ENCODE peak calls at places on chromosomes 11 and 22, in five cellular contexts. One of them, this sample, is unnamed.
A peak's percentile ranks its signal among the peaks of the same experiment; 100 is the strongest.

GRCh38 chr22:18147791-18148507 is 2.0 kb upstream of the USP18 start:
- DNase-seq in neural progenitor cell: no peak
- DNase-seq in PC-9: no peak
- DNase-seq in GM23248: no peak
- DNase-seq in fibroblast of lung: no peak
- DNase-seq in this sample: no peak

GRCh38 chr11:60951909-60952741 is at the start of gene SLC15A3:
- DNase-seq in neural progenitor cell: peak; percentile 49
- DNase-seq in PC-9: no peak
- DNase-seq in GM23248: peak; percentile 66
- DNase-seq in fibroblast of lung: no peak
- DNase-seq in this sample: no peak

GRCh38 chr11:134614141-134614540 is 202.1 kb upstream of the B3GAT1 start:
- DNase-seq in neural progenitor cell: no peak
- DNase-seq in PC-9: no peak
- DNase-seq in GM23248: no peak
- DNase-seq in fibroblast of lung: no peak
- DNase-seq in this sample: no peak

GRCh38 chr11:13042873-13043338 is 33.8 kb downstream of the RASSF10 start:
- DNase-seq in neural progenitor cell: no peak
- DNase-seq in PC-9: no peak
- DNase-seq in GM23248: no peak
- DNase-seq in fibroblast of lung: no peak
- DNase-seq in this sample: no peak

GRCh38 chr11:34145847-34146381 is 40.5 kb downstream of the NAT10 start:
- DNase-seq in neural progenitor cell: no peak
- DNase-seq in PC-9: no peak
- DNase-seq in GM23248: no peak
- DNase-seq in fibroblast of lung: no peak
- DNase-seq in this sample: no peak

GRCh38 chr11:101848262-101848661 is 66.5 kb upstream of the CEP126 start:
- DNase-seq in neural progenitor cell: peak; percentile 20
- DNase-seq in PC-9: no peak
- DNase-seq in GM23248: peak; percentile 55
- DNase-seq in fibroblast of lung: no peak
- DNase-seq in this sample: no peak

GRCh38 chr22:40703174-40703573 is 23.9 kb downstream of the MCHR1 start:
- DNase-seq in neural progenitor cell: no peak
- DNase-seq in PC-9: no peak
- DNase-seq in GM23248: no peak
- DNase-seq in fibroblast of lung: no peak
- DNase-seq in this sample: no peak

GRCh38 chr22:44199164-44199563 is 18.4 kb downstream of the PARVG start:
- DNase-seq in neural progenitor cell: no peak
- DNase-seq in PC-9: no peak
- DNase-seq in GM23248: no peak
- DNase-seq in fibroblast of lung: no peak
- DNase-seq in this sample: no peak

GRCh38 chr11:64337538-64338249 is 2.3 kb upstream of the CCDC88B start:
- DNase-seq in neural progenitor cell: no peak
- DNase-seq in PC-9: no peak
- DNase-seq in GM23248: no peak
- DNase-seq in fibroblast of lung: no peak
- DNase-seq in this sample: no peak

GRCh38 chr11:10568486-10568941 is at the start of gene LYVE1:
- DNase-seq in neural progenitor cell: no peak
- DNase-seq in PC-9: no peak
- DNase-seq in GM23248: no peak
- DNase-seq in fibroblast of lung: no peak
- DNase-seq in this sample: no peak

GRCh38 chr11:17412488-17413180 is 24.2 kb upstream of the KCNJ11 start:
- DNase-seq in neural progenitor cell: peak; percentile 89
- DNase-seq in PC-9: no peak
- DNase-seq in GM23248: no peak
- DNase-seq in fibroblast of lung: no peak
- DNase-seq in this sample: no peak

GRCh38 chr22:17194213-17194612 is 25.0 kb downstream of the ADA2 start:
- DNase-seq in neural progenitor cell: peak; percentile 53
- DNase-seq in PC-9: no peak
- DNase-seq in GM23248: no peak
- DNase-seq in fibroblast of lung: no peak
- DNase-seq in this sample: no peak

GRCh38 chr22:46674906-46675305 is 54.7 kb downstream of the GRAMD4 start:
- DNase-seq in neural progenitor cell: no peak
- DNase-seq in PC-9: no peak
- DNase-seq in GM23248: no peak
- DNase-seq in fibroblast of lung: no peak
- DNase-seq in this sample: no peak

GRCh38 chr11:119446871-119447663 is 24.1 kb upstream of the THY1 start:
- DNase-seq in neural progenitor cell: no peak
- DNase-seq in PC-9: no peak
- DNase-seq in GM23248: no peak
- DNase-seq in fibroblast of lung: no peak
- DNase-seq in this sample: no peak

GRCh38 chr11:111565111-111565720 is 24.7 kb downstream of the LAYN start:
- DNase-seq in neural progenitor cell: peak; percentile 55
- DNase-seq in PC-9: peak; percentile 60
- DNase-seq in GM23248: peak; percentile 83
- DNase-seq in fibroblast of lung: peak; percentile 57
- DNase-seq in this sample: peak; percentile 53

GRCh38 chr11:2091112-2091746 is 48.0 kb downstream of the IGF2 start:
- DNase-seq in neural progenitor cell: no peak
- DNase-seq in PC-9: no peak
- DNase-seq in GM23248: no peak
- DNase-seq in fibroblast of lung: no peak
- DNase-seq in this sample: no peak

GRCh38 chr11:102864724-102865123 is 10.1 kb downstream of the MMP12 start:
- DNase-seq in neural progenitor cell: no peak
- DNase-seq in PC-9: no peak
- DNase-seq in GM23248: no peak
- DNase-seq in fibroblast of lung: no peak
- DNase-seq in this sample: no peak

GRCh38 chr11:117796456-117797428 is at the start of gene DSCAML1:
- DNase-seq in neural progenitor cell: peak; percentile 75
- DNase-seq in PC-9: no peak
- DNase-seq in GM23248: peak; percentile 16
- DNase-seq in fibroblast of lung: no peak
- DNase-seq in this sample: no peak

GRCh38 chr11:48210052-48210451 is 6.6 kb upstream of the OR4B1 start:
- DNase-seq in neural progenitor cell: no peak
- DNase-seq in PC-9: peak; percentile 3
- DNase-seq in GM23248: peak; percentile 40
- DNase-seq in fibroblast of lung: no peak
- DNase-seq in this sample: no peak

GRCh38 chr22:17167486-17167885 is 8.4 kb upstream of the HDHD5 start:
- DNase-seq in neural progenitor cell: no peak
- DNase-seq in PC-9: no peak
- DNase-seq in GM23248: no peak
- DNase-seq in fibroblast of lung: no peak
- DNase-seq in this sample: no peak

GRCh38 chr11:112881461-112881860 is 79.8 kb upstream of the NCAM1 start:
- DNase-seq in neural progenitor cell: peak; percentile 79
- DNase-seq in PC-9: peak; percentile 1
- DNase-seq in GM23248: peak; percentile 42
- DNase-seq in fibroblast of lung: peak; percentile 74
- DNase-seq in this sample: peak; percentile 66

GRCh38 chr11:18974192-18974591 is 35.0 kb upstream of the MRGPRX1 start:
- DNase-seq in neural progenitor cell: no peak
- DNase-seq in PC-9: no peak
- DNase-seq in GM23248: no peak
- DNase-seq in fibroblast of lung: no peak
- DNase-seq in this sample: no peak

GRCh38 chr11:27388001-27388400 is 25.0 kb upstream of the CCDC34 start:
- DNase-seq in neural progenitor cell: no peak
- DNase-seq in PC-9: no peak
- DNase-seq in GM23248: peak; percentile 20
- DNase-seq in fibroblast of lung: peak; percentile 53
- DNase-seq in this sample: no peak

GRCh38 chr11:87431386-87431785 is 393.7 kb downstream of the TMEM135 start:
- DNase-seq in neural progenitor cell: no peak
- DNase-seq in PC-9: no peak
- DNase-seq in GM23248: peak; percentile 27
- DNase-seq in fibroblast of lung: no peak
- DNase-seq in this sample: no peak

GRCh38 chr11:129530154-129530895 is 154.7 kb downstream of the BARX2 start:
- DNase-seq in neural progenitor cell: peak; percentile 4
- DNase-seq in PC-9: no peak
- DNase-seq in GM23248: no peak
- DNase-seq in fibroblast of lung: no peak
- DNase-seq in this sample: no peak

GRCh38 chr22:19811811-19812771 is 42.6 kb downstream of the GNB1L start:
- DNase-seq in neural progenitor cell: no peak
- DNase-seq in PC-9: no peak
- DNase-seq in GM23248: no peak
- DNase-seq in fibroblast of lung: no peak
- DNase-seq in this sample: no peak

GRCh38 chr11:111833524-111833923 is 37.9 kb downstream of the ALG9 start:
- DNase-seq in neural progenitor cell: no peak
- DNase-seq in PC-9: no peak
- DNase-seq in GM23248: peak; percentile 41
- DNase-seq in fibroblast of lung: no peak
- DNase-seq in this sample: no peak

GRCh38 chr22:30422481-30423295 is 2.9 kb upstream of the MTFP1 start:
- DNase-seq in neural progenitor cell: peak; percentile 76
- DNase-seq in PC-9: peak; percentile 85
- DNase-seq in GM23248: peak; percentile 99
- DNase-seq in fibroblast of lung: peak; percentile 98
- DNase-seq in this sample: peak; percentile 97

GRCh38 chr22:27933186-27933983 is 14.3 kb upstream of the PITPNB start:
- DNase-seq in neural progenitor cell: no peak
- DNase-seq in PC-9: no peak
- DNase-seq in GM23248: no peak
- DNase-seq in fibroblast of lung: no peak
- DNase-seq in this sample: no peak

GRCh38 chr11:35617316-35617686 is 959 bp upstream of the FJX1 start:
- DNase-seq in neural progenitor cell: no peak
- DNase-seq in PC-9: no peak
- DNase-seq in GM23248: no peak
- DNase-seq in fibroblast of lung: no peak
- DNase-seq in this sample: no peak
- H2AFZ ChIP-seq in neural progenitor cell: no peak overlapping the region
- H2AFZ ChIP-seq in PC-9: peak overlapping the region; percentile 61
- H2AFZ ChIP-seq in GM23248: peak overlapping the region; percentile 53
- H2AFZ ChIP-seq in fibroblast of lung: peak overlapping the region; percentile 71
- H2AFZ ChIP-seq in this sample: peak overlapping the region; percentile 75

DNA sequence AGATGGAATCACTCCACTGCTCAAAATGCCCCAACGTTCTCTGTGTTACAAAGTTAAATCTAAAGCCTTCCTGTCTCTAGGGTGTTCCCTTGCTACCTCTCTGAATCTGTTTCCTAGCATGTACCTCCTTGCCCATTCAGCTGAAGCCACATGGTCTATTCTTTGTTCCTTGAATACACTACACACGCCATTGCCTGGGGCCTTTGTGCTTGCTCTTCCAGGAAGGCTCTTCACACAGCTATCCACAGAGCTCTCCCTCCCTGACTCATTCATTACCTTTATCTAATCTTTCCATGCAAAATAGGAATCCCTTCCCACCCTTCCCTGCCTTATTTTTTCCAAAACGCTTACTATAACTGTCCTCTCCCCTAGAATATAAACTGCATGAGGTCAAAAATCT is 65.0 kb downstream of the UBASH3B start:
- DNase-seq in neural progenitor cell: peak; percentile 30
- DNase-seq in PC-9: no peak
- DNase-seq in GM23248: no peak
- DNase-seq in fibroblast of lung: peak; percentile 67
- DNase-seq in this sample: peak; percentile 73
- H3K79me2 ChIP-seq in neural progenitor cell: no peaks in the 10 kb centered on the region
- H3K79me2 ChIP-seq in PC-9: peaks cover 94% of the 10 kb centered on the region
- H3K79me2 ChIP-seq in GM23248: peaks cover 70% of the 10 kb centered on the region
- H3K79me2 ChIP-seq in fibroblast of lung: peaks cover 7% of the 10 kb centered on the region
- H3K79me2 ChIP-seq in this sample: peaks cover 83% of the 10 kb centered on the region

GRCh38 chr11:71286701-71287643 is 34.6 kb upstream of the SHANK2 start:
- DNase-seq in neural progenitor cell: no peak
- DNase-seq in PC-9: peak; percentile 62
- DNase-seq in GM23248: peak; percentile 98
- DNase-seq in fibroblast of lung: peak; percentile 98
- DNase-seq in this sample: peak; percentile 95
- H2AFZ ChIP-seq in neural progenitor cell: no peak overlapping the region
- H2AFZ ChIP-seq in PC-9: no peak overlapping the region
- H2AFZ ChIP-seq in GM23248: no peak overlapping the region
- H2AFZ ChIP-seq in fibroblast of lung: no peak overlapping the region
- H2AFZ ChIP-seq in this sample: peak overlapping the region; percentile 58

GRCh38 chr11:131942878-131943277 is 572.5 kb downstream of the NTM start:
- DNase-seq in neural progenitor cell: no peak
- DNase-seq in PC-9: no peak
- DNase-seq in GM23248: no peak
- DNase-seq in fibroblast of lung: no peak
- DNase-seq in this sample: no peak

GRCh38 chr11:131932584-131933360 is 562.4 kb downstream of the NTM start:
- DNase-seq in neural progenitor cell: no peak
- DNase-seq in PC-9: no peak
- DNase-seq in GM23248: no peak
- DNase-seq in fibroblast of lung: no peak
- DNase-seq in this sample: no peak

GRCh38 chr11:131943296-131943695 is 572.9 kb downstream of the NTM start:
- DNase-seq in neural progenitor cell: no peak
- DNase-seq in PC-9: no peak
- DNase-seq in GM23248: no peak
- DNase-seq in fibroblast of lung: no peak
- DNase-seq in this sample: peak; percentile 66

GRCh38 chr11:131934006-131934405 is 563.6 kb downstream of the NTM start:
- DNase-seq in neural progenitor cell: no peak
- DNase-seq in PC-9: no peak
- DNase-seq in GM23248: no peak
- DNase-seq in fibroblast of lung: no peak
- DNase-seq in this sample: no peak

DNA sequence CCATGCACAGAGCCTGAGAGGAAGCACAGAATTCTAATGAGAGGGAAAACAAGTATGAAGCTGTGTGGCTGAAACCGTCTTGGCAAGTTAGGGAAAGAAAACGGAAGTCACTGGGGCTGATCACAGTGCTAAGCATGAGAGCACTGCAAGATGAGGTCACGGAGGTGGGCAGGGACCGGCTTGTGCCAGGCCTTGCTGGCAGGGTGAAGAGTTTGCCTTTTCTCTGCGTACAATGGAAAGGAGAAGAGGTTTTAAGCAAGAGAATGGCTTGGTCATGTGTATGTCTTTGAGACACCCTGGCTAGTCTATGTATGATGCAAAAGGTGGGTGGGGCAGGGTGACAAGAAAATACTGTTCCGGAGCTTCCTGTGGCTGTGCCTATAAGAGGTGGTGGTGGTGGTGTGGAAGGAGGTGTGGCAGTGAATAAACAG is 567.9 kb downstream of the NTM start:
- DNase-seq in neural progenitor cell: no peak
- DNase-seq in PC-9: no peak
- DNase-seq in GM23248: no peak
- DNase-seq in fibroblast of lung: peak; percentile 45
- DNase-seq in this sample: no peak
- H3K79me2 ChIP-seq in neural progenitor cell: no peaks in the 10 kb centered on the region
- H3K79me2 ChIP-seq in PC-9: no peaks in the 10 kb centered on the region
- H3K79me2 ChIP-seq in GM23248: peaks cover 41% of the 10 kb centered on the region
- H3K79me2 ChIP-seq in fibroblast of lung: no peaks in the 10 kb centered on the region
- H3K79me2 ChIP-seq in this sample: peaks cover 72% of the 10 kb centered on the region

GRCh38 chr11:124738713-124739478 is 846 bp upstream of the NRGN start:
- DNase-seq in neural progenitor cell: no peak
- DNase-seq in PC-9: no peak
- DNase-seq in GM23248: no peak
- DNase-seq in fibroblast of lung: no peak
- DNase-seq in this sample: no peak
- H2AFZ ChIP-seq in neural progenitor cell: peak overlapping the region; percentile 82
- H2AFZ ChIP-seq in PC-9: peak overlapping the region; percentile 76
- H2AFZ ChIP-seq in GM23248: no peak overlapping the region
- H2AFZ ChIP-seq in fibroblast of lung: no peak overlapping the region
- H2AFZ ChIP-seq in this sample: peak overlapping the region; percentile 84

GRCh38 chr11:66509131-66509561 is 1.3 kb upstream of the BBS1 start:
- DNase-seq in neural progenitor cell: no peak
- DNase-seq in PC-9: no peak
- DNase-seq in GM23248: no peak
- DNase-seq in fibroblast of lung: no peak
- DNase-seq in this sample: no peak
- H3K79me2 ChIP-seq in neural progenitor cell: peaks cover 21% of the 10 kb centered on the region
- H3K79me2 ChIP-seq in PC-9: peaks cover 18% of the 10 kb centered on the region
- H3K79me2 ChIP-seq in GM23248: peaks cover 23% of the 10 kb centered on the region
- H3K79me2 ChIP-seq in fibroblast of lung: peaks cover 5% of the 10 kb centered on the region
- H3K79me2 ChIP-seq in this sample: peaks cover 15% of the 10 kb centered on the region